ENCODE peak calls at places on chromosomes 1 and 21, in four cellular contexts. K is K562, M is HEK293T, D is HepG2. H is an unnamed sample.

GRCh38 chr1:48031676-48032075 is 34.5 kb upstream of the TRABD2B start:
- DNase-seq in M (no peak), K (no peak), D (no peak), H (no peak)

GRCh38 chr1:33634806-33635205 is 162.4 kb downstream of the ZSCAN20 start:
- DNase-seq in K (peak; percentile 44), D (peak; percentile 14), M (peak; percentile 70), H (no peak)

GRCh38 chr1:56481140-56481694 is 98.1 kb downstream of the PLPP3 start:
- DNase-seq in D (no peak), K (no peak), M (no peak), H (no peak)

GRCh38 chr1:208456487-208456886 is 212.3 kb upstream of the PLXNA2 start:
- DNase-seq in K (no peak), D (no peak), M (no peak), H (no peak)

GRCh38 chr1:54337928-54338327 is 68.3 kb downstream of the SSBP3 start:
- DNase-seq in D (no peak), M (no peak), K (no peak), H (no peak)

GRCh38 chr1:151158311-151158710 is 1.9 kb downstream of the TNFAIP8L2 start:
- DNase-seq in D (no peak), K (no peak), M (no peak), H (no peak)

GRCh38 chr1:208161656-208162375 is 82.4 kb downstream of the PLXNA2 start:
- DNase-seq in K (peak; percentile 42), D (no peak), M (no peak), H (no peak)

GRCh38 chr1:156025873-156026272 is 5.1 kb upstream of the SSR2 start:
- DNase-seq in M (peak; percentile 91), K (peak; percentile 73), D (peak; percentile 62), H (no peak)

GRCh38 chr21:43312751-43313169 is 114.2 kb downstream of the SIK1 start:
- DNase-seq in K (no peak), D (peak; percentile 44), M (no peak), H (peak; percentile 23)
- TF ChIP-seq FOXK2 in K (no peak), D (no peak), M (no peak), H (no peak)

GRCh38 chr1:229229721-229230135 is 41.2 kb upstream of the RAB4A start:
- DNase-seq in M (no peak), D (peak; percentile 62), K (no peak), H (no peak)

GRCh38 chr1:229230136-229230892 is 40.6 kb upstream of the RAB4A start:
- DNase-seq in K (peak; percentile 26), M (no peak), D (peak; percentile 24), H (no peak)

GRCh38 chr1:229227298-229227919 is 43.5 kb upstream of the RAB4A start:
- DNase-seq in D (peak; percentile 63), K (peak; percentile 82), M (peak; percentile 86), H (no peak)

GRCh38 chr1:229228522-229228921 is 42.4 kb upstream of the RAB4A start:
- DNase-seq in D (no peak), K (no peak), M (no peak), H (no peak)

DNA sequence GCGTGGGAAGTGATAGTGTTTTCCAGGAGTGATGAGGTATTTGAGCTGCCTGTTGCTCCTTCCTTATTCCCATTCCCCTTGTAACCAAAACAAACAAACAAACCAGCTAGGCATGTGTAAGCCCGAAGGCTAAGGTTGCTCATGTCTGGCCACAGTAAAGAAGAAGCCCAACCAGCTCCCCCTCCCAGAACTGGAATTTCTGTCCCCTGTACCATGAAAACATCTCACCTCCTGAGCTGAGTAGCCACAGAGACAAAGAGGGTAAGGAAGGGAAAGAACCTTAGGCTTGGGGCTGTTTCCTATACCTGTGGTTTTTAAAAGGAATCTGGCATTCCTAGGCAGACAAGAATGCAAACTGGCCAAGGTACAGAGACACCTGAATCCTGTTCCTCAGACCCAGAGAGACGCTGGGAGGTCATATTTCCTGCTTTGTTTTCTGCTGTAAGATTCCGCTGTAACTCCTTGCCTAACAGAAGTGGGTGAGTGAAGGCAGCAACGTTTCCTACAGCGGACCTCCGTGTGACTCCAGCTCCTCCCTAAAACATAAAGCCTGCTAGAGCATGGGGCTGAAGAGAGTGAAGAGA is 41.7 kb upstream of the RAB4A start:
- DNase-seq in D (no peak), K (no peak), M (no peak), H (no peak)
- TF ChIP-seq FOXK2 in D (no peak), K (no peak), M (no peak), H (no peak)

GRCh38 chr1:214551052-214551435 is 358 bp downstream of the PTPN14 start:
- DNase-seq in K (no peak), D (no peak), M (peak; percentile 63), H (no peak)

GRCh38 chr1:214551436-214552173 is at the start of gene PTPN14:
- DNase-seq in D (peak; percentile 82), K (no peak), M (peak; percentile 92), H (no peak)

GRCh38 chr1:214550339-214551051 is 907 bp downstream of the PTPN14 start:
- DNase-seq in D (no peak), M (peak; percentile 41), K (no peak), H (no peak)

GRCh38 chr1:214548988-214549387 is 2.4 kb downstream of the PTPN14 start:
- DNase-seq in M (no peak), D (no peak), K (no peak), H (no peak)

GRCh38 chr1:214549604-214550338 is 1.6 kb downstream of the PTPN14 start:
- DNase-seq in M (no peak), D (no peak), K (no peak), H (no peak)
- TF ChIP-seq FOXK2 in M (no peak), D (no peak), K (no peak), H (no peak)

GRCh38 chr1:28778021-28778420 is 33.9 kb upstream of the OPRD1 start:
- DNase-seq in D (no peak), M (no peak), K (no peak), H (no peak)

GRCh38 chr1:28773105-28773504 is 36.4 kb downstream of the YTHDF2 start:
- DNase-seq in M (no peak), K (no peak), D (no peak), H (no peak)

GRCh38 chr1:28779751-28780150 is 32.2 kb upstream of the OPRD1 start:
- DNase-seq in M (no peak), D (no peak), K (no peak), H (no peak)

GRCh38 chr1:28775121-28775942 is 36.6 kb upstream of the OPRD1 start:
- DNase-seq in M (no peak), K (no peak), D (no peak), H (no peak)

GRCh38 chr1:28776341-28776740 is 35.6 kb upstream of the OPRD1 start:
- DNase-seq in K (no peak), D (no peak), M (no peak), H (no peak)
- TF ChIP-seq FOXK2 in K (no peak), D (no peak), M (no peak), H (no peak)

GRCh38 chr1:205317311-205317917 is 4.1 kb downstream of the NUAK2 start:
- DNase-seq in K (no peak), M (no peak), D (peak; percentile 59), H (no peak)
- TF ChIP-seq FOXK2 in K (no peak), M (no peak), D (no peak), H (no peak)

DNA sequence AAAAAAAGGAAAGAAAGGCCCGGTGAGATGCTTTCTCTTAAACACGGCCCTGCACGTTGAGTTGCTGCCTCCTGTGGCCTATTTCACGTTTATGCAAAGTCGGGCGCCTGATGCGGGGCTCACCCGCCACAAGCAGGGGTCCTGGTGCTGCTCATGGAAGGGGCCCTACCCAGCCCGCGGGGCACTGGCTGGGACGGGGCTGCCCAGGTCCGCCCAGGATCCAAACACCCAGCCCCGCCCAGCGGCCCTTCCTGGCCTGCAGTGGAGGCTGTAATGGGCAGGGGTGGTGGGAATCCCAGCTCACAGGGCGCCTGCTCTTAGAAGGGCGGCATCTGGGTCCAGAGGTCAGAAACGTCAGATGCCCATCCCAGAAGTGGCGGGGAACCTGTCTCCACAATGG is 1.6 kb downstream of the COL6A2 start:
- DNase-seq in K (no peak), M (no peak), D (peak; percentile 15), H (no peak)
- TF ChIP-seq FOXK2 in K (no peak), M (no peak), D (no peak), H (no peak)

DNA sequence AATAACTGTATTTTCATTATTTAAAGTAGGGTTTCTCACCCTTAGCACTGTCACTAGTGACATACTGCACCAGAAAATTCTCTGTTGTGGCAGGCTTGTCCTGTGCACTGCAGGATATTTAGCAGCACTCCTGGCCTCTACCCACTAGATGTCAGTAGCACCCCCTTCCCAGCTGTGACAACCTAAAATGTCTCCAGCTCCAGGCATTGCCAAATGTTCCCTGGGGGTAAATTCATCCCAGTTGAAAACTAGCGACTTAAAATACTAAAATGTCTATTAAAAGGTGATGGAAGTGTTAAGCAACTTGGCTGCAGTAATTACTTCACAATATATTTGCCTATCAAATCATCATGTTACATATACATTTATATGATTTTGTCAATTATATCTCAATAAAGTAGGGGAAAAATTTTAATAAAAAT is 74.7 kb downstream of the ARID4B start:
- DNase-seq in D (peak; percentile 66), M (peak; percentile 59), K (peak; percentile 83), H (no peak)
- TF ChIP-seq FOXK2 in D (no peak), M (no peak), K (no peak), H (no peak)

GRCh38 chr1:95012389-95012788 is 60.4 kb downstream of the ALG14 start:
- DNase-seq in D (no peak), M (no peak), K (no peak), H (no peak)

GRCh38 chr1:95010158-95010557 is 62.6 kb downstream of the ALG14 start:
- DNase-seq in D (no peak), M (no peak), K (no peak), H (no peak)

GRCh38 chr1:95018602-95019369 is 54.0 kb downstream of the ALG14 start:
- DNase-seq in M (no peak), D (no peak), K (no peak), H (no peak)

GRCh38 chr1:95017775-95018174 is 55.0 kb downstream of the ALG14 start:
- DNase-seq in D (no peak), M (no peak), K (no peak), H (no peak)

DNA sequence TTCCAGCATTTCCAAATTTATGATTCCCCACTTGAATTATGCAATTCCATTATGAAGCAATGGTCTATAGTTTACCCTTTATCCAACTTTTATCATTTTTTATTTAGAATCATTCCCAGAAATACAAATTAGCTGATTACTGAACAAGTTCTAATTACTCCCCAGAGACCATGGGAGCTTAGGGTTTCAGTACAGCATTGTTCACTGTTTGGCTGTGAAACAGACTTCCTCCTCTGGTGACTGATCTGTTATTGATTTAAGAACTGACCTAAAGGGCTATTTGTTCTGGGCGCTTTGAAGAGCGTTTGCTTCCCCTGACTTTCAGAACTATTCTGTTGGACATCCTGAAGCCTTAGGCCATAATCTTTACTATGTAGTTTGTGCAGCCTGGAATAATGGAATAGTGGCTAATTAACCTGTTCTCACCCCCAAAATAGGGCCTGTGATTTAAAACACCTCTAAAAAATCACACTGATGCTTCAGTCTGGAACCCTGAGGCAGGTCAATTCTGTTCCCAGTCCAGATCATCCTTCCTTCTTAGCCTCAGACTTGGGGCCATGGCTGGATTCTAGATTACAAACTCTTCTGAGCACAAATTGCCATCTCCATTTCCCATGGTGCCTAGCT is 58.7 kb downstream of the ALG14 start:
- DNase-seq in K (no peak), M (no peak), D (peak; percentile 92), H (no peak)
- TF ChIP-seq FOXK2 in K (no peak), M (no peak), D (no peak), H (no peak)

DNA sequence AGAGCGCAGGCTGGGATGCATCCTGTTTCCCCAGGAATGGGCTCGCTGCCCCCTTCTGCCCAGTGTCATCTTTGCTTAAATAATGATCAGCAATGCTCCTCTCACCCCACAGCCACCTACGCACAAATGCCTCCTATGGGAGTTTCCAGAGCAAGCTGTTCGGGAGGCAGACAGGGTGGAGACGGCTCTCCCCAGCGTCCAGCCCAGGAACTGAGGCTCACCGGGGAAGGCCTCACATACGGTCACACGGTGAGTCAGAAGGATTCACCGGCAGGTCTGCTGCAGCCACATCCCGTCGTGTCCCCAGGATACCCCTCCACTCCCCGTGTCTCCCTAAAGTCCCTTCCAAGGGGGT is 40.3 kb upstream of the RUNX3 start:
- DNase-seq in K (peak; percentile 36), M (no peak), D (peak; percentile 28), H (no peak)
- TF ChIP-seq FOXK2 in K (no peak), M (no peak), D (no peak), H (no peak)

H was measured in GM12878.